ENCODE peak calls at places on chromosomes 16 and 17, in five cellular contexts. C is endothelial cell of umbilical vein, R is GM23248, U is neural progenitor cell, Z is astrocyte. W is an unnamed sample.

GRCh38 chr16:78045865-78046581 is 23.7 kb downstream of the CLEC3A start:
- DNase-seq in C (peak; percentile 61), Z (peak; percentile 51), U (peak; percentile 96), R (peak; percentile 71), W (peak; percentile 90)

GRCh38 chr17:30472238-30472890 is 4.8 kb upstream of the GOSR1 start:
- DNase-seq in Z (no peak), R (no peak), C (no peak), U (no peak), W (no peak)

GRCh38 chr17:74986206-74986576 is 1.2 kb upstream of the CDR2L start:
- DNase-seq in U (no peak), Z (no peak), C (no peak), R (no peak), W (no peak)

GRCh38 chr17:45962221-45962972 is 36.7 kb upstream of the STH start:
- DNase-seq in R (no peak), Z (no peak), U (no peak), C (no peak), W (no peak)

GRCh38 chr17:64028874-64029464 is 8.5 kb upstream of the ICAM2 start:
- DNase-seq in Z (peak; percentile 32), R (peak; percentile 81), C (peak; percentile 67), U (peak; percentile 72), W (no peak)

GRCh38 chr16:70482624-70483023 is 28.2 kb downstream of the FCSK start:
- DNase-seq in C (no peak), Z (no peak), R (peak; percentile 45), U (no peak), W (peak; percentile 45)

GRCh38 chr16:3137267-3137666 is 2.4 kb downstream of the ZNF213 start:
- DNase-seq in Z (no peak), U (no peak), C (no peak), R (no peak), W (peak; percentile 63)

GRCh38 chr17:49224198-49224996 is 6.2 kb downstream of the PHOSPHO1 start:
- DNase-seq in R (no peak), C (no peak), Z (no peak), U (peak; percentile 53), W (peak; percentile 84)

GRCh38 chr16:9279661-9280060 is 188.2 kb downstream of the HAPSTR1 start:
- DNase-seq in R (no peak), C (no peak), U (no peak), Z (no peak), W (no peak)

GRCh38 chr16:84117482-84117843 is 721 bp upstream of the MBTPS1 start:
- DNase-seq in U (peak; percentile 58), R (no peak), C (peak; percentile 55), Z (peak; percentile 16), W (no peak)

GRCh38 chr16:53465606-53466290 is 31.5 kb downstream of the RBL2 start:
- DNase-seq in R (peak; percentile 38), Z (peak; percentile 78), C (peak; percentile 83), U (no peak), W (no peak)

GRCh38 chr17:77343031-77343866 is 202.5 kb downstream of the SEC14L1 start:
- DNase-seq in Z (no peak), U (no peak), R (no peak), C (no peak), W (no peak)

GRCh38 chr16:63617047-63617989 is 1504.5 kb downstream of the CDH11 start:
- DNase-seq in Z (no peak), U (no peak), C (peak; percentile 3), R (no peak), W (peak; percentile 72)

DNA sequence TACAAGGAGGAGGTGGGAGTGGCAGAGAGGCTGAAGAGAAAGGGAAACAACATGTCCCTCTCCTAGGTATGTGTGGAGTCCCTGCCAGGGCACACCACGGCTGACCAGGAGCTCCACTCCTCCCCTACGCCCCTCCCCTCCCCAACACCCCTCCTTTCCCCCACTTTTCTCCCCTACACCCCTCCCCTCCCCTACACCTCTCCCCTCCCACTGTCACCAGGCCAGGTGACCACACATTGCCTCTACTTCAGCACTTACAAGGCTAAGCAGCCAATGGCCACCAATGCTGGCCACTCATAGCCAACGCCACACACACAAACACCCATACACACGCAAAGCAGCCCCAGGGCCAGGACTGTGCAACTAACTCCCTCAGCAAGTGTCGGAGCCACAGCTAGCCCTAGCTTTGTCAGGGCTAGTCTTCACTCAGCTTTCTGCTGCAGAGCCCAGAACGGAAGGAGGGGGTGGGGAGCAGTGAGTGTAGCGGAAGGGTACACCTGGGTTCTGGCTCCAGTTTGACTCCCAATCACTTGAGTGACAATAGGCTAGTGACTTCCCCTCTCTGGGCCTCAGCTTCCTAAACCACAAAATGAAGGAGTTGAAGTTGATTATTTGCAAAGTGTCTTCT is 8.2 kb downstream of the CAVIN1 start:
- DNase-seq in R (no peak), U (no peak), C (peak; percentile 24), Z (no peak), W (no peak)
- H3K4me1 ChIP-seq in R (peaks cover 75% of the 10 kb centered on the region), U (peaks cover 11% of the 10 kb centered on the region), C (peaks cover 62% of the 10 kb centered on the region), Z (peaks cover 40% of the 10 kb centered on the region), W (no peaks in the 10 kb centered on the region)

GRCh38 chr17:81097134-81097942 is 62.4 kb downstream of the BAIAP2 start:
- DNase-seq in R (peak; percentile 94), U (peak; percentile 92), Z (peak; percentile 72), C (peak; percentile 79), W (peak; percentile 93)

GRCh38 chr17:81096741-81097133 is 61.8 kb downstream of the BAIAP2 start:
- DNase-seq in Z (no peak), C (no peak), U (no peak), R (no peak), W (no peak)

GRCh38 chr17:81094224-81094743 is 59.3 kb downstream of the BAIAP2 start:
- DNase-seq in U (no peak), Z (no peak), R (no peak), C (no peak), W (no peak)

GRCh38 chr17:81094744-81095607 is 60.0 kb downstream of the BAIAP2 start:
- DNase-seq in Z (peak; percentile 100), R (peak; percentile 100), C (peak; percentile 78), U (peak; percentile 88), W (peak; percentile 93)

GRCh38 chr17:81095608-81095888 is 60.6 kb downstream of the BAIAP2 start:
- DNase-seq in R (no peak), Z (no peak), C (no peak), U (no peak), W (no peak)
- H3K9ac ChIP-seq in R (peak overlapping the region; percentile 87), Z (peak overlapping the region; percentile 87), C (no peak overlapping the region), U (no peak overlapping the region), W (no peak overlapping the region)

GRCh38 chr17:61700252-61700651 is 109.2 kb upstream of the NACA2 start:
- DNase-seq in U (no peak), R (no peak), C (peak; percentile 1), Z (no peak), W (no peak)
- H3K9me3 ChIP-seq in U (peaks cover 47% of the 10 kb centered on the region), R (peaks cover 8% of the 10 kb centered on the region), C (no peaks in the 10 kb centered on the region), Z (peaks cover 3% of the 10 kb centered on the region), W (peaks cover 33% of the 10 kb centered on the region)

DNA sequence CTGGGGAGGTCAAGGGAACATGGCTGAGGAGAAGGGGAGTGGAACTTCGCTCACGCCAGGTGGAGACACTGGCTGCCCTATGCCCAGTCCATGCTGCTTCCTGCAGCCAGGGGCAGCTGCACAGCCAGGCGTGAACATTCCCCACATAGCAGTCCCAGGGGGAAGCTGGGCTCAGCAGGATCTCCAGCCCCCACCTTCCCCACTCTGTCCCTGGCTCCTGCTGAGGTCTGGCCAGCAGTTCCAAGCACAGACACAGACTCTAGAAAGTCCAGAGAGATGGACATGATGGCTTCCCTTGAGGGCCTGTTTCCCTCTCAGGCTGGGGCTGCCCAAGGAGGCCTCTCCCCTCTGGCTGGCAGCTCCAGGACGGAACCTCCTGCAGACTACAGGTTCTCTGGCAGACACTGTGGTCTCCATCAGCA is 9.3 kb downstream of the JUP start:
- DNase-seq in C (no peak), U (peak; percentile 60), Z (no peak), R (peak; percentile 10), W (peak; percentile 91)
- H3K4me1 ChIP-seq in C (peaks cover 47% of the 10 kb centered on the region), U (peaks cover 58% of the 10 kb centered on the region), Z (peaks cover 39% of the 10 kb centered on the region), R (peaks cover 7% of the 10 kb centered on the region), W (peaks cover 69% of the 10 kb centered on the region)

DNA sequence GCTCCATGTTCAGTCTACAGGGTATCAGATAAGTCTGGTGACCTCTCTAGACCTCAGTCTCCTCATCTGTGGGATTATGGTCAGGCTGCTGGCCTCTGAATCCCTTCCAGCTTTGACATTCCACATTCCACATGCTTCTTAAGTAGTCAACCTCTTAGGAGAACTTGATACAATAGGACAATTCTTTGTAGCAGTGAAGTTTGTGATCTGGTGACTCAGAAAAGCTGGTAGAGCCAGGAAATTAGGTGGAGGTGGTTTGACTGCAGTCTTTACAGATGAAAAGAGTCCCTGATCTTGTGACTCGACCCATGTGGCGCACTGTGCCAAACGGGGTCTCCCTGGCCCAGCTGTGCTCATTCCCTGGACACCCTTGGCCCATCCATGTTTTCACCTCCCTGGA is 147.8 kb downstream of the NTN1 start:
- DNase-seq in C (no peak), U (no peak), R (peak; percentile 11), Z (peak; percentile 39), W (no peak)
- H3K9ac ChIP-seq in C (no peak overlapping the region), U (no peak overlapping the region), R (no peak overlapping the region), Z (no peak overlapping the region), W (no peak overlapping the region)

DNA sequence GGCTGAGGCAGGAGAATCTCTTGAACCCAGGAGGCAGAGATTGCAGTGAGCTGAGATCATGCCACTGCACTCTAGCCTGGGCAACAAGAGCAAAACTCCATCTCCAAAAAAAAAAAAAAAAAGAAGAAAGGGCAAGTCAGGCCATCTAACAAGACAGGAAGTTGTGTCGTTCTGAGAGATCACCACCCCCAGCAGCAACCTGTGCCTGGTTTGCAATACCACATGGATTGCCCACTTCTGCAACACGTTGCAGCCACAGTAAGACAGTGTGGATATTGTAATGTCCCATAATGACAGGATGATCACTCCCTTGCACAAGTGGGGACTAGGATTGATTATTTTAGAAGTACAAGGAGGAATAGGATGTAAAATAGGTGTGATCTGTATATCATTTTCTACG is 3.4 kb upstream of the KRTAP2-4 start:
- DNase-seq in C (no peak), R (no peak), U (no peak), Z (no peak), W (no peak)
- H3K9me3 ChIP-seq in C (no peaks in the 10 kb centered on the region), R (no peaks in the 10 kb centered on the region), U (no peaks in the 10 kb centered on the region), Z (no peaks in the 10 kb centered on the region), W (no peaks in the 10 kb centered on the region)

DNA sequence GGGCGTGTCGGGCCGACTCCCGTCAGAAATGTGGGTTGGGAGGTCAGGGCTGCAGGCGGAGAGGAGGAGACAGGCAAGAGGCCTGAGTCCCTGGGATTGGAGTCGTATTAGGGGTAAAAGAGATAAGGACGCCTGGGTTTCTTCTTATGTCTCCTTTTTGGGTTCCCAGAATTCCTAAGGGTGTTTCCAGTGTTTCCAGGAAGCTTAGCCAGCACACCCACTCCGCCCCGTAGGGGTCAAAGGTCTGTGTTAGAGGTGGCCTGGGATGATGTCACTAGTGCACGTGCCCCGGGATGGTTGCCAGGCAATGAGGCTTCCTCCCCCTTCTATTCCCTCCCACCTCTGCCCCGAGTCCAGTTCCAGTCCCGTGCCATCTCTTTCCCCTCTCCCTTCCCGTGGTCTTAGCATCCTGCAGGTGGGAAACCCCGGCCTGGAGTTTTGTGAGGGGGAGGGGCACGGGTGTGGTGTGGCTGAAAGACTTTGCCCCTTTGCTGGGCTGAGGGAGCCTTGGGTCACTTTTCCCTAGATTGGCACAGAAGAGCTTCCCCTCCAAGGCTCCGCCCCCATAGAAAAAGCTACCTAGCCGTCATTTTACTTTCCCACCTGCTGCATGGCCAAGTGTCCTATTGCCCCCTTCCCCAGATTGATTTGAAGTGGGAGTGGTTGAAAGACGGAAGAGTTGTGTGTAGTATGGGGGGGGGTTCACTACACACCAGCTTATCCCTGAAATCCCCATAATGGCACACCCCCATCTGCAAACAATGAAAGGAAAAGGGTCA is 2.8 kb downstream of the KDM6B start:
- DNase-seq in R (peak; percentile 91), Z (peak; percentile 85), U (peak; percentile 98), C (peak; percentile 92), W (peak; percentile 98)
- H3K4me1 ChIP-seq in R (peaks cover 23% of the 10 kb centered on the region), Z (peaks cover 55% of the 10 kb centered on the region), U (peaks cover 40% of the 10 kb centered on the region), C (peaks cover 40% of the 10 kb centered on the region), W (peaks cover 13% of the 10 kb centered on the region)

GRCh38 chr16:56226840-56227525 is 35.7 kb downstream of the GNAO1 start:
- DNase-seq in C (no peak), U (no peak), R (no peak), Z (no peak), W (no peak)
- H3K9ac ChIP-seq in C (no peak overlapping the region), U (no peak overlapping the region), R (no peak overlapping the region), Z (no peak overlapping the region), W (no peak overlapping the region)

GRCh38 chr16:35564889-35565288 is 2105.5 kb downstream of the TP53TG3F start:
- DNase-seq in R (no peak), C (no peak), Z (no peak), U (no peak), W (no peak)
- H3K9me3 ChIP-seq in R (no peaks in the 10 kb centered on the region), C (peaks cover 14% of the 10 kb centered on the region), Z (peaks cover 17% of the 10 kb centered on the region), U (peaks cover 3% of the 10 kb centered on the region), W (no peaks in the 10 kb centered on the region)

W was measured in kidney.